ENCODE peak calls at places on chromosome 9, in nine cellular contexts. I is HTR-8/SVneo; V is kidney; P is memory B cell; R is activated naive CD4-positive, alpha-beta T cell treated with anti-CD3 and anti-CD28 coated beads for 36 hours; B is HepG2; F is HS-27A; S is amniotic stem cell; O is T-helper 2 cell. N is an unnamed sample.

GRCh38 chr9:87725900-87726709 is at the start of gene CTSL:
- DNase-seq in B (peak), R (peak), O (no peak), F (peak), V (peak), P (no peak), I (peak), S (peak), N (peak)

GRCh38 chr9:113427629-113428028 is 17.1 kb downstream of the C9orf43 start:
- DNase-seq in R (no peak), P (no peak), B (no peak), F (no peak), V (no peak), I (no peak), S (no peak), O (no peak), N (no peak)

GRCh38 chr9:79492092-79492995 is 79.4 kb upstream of the TLE4 start:
- DNase-seq in F (no peak), I (no peak), P (no peak), S (no peak), R (no peak), O (no peak), B (no peak), V (no peak), N (no peak)

GRCh38 chr9:120925535-120926396 is 830 bp downstream of the TRAF1 start:
- DNase-seq in V (peak), P (no peak), I (peak), B (no peak), S (peak), F (no peak), O (peak), R (peak), N (no peak)

GRCh38 chr9:111743275-111743674 is 51.5 kb downstream of the SHOC1 start:
- DNase-seq in F (peak), P (no peak), I (peak), V (no peak), B (peak), O (no peak), S (peak), R (peak), N (no peak)

GRCh38 chr9:6676254-6676928 is 30.9 kb upstream of the GLDC start:
- DNase-seq in F (no peak), V (no peak), S (no peak), R (no peak), P (no peak), I (no peak), O (no peak), B (no peak), N (no peak)

GRCh38 chr9:123090198-123090896 is 56.9 kb downstream of the GPR21 start:
- DNase-seq in O (no peak), I (no peak), R (no peak), F (no peak), V (no peak), P (no peak), B (no peak), S (no peak), N (no peak)

GRCh38 chr9:69548676-69549075 is 123.5 kb downstream of the APBA1 start:
- DNase-seq in V (no peak), O (no peak), R (no peak), B (peak), I (no peak), P (no peak), F (no peak), S (no peak), N (no peak)

GRCh38 chr9:134034215-134035040 is 9.1 kb downstream of the BRD3OS start:
- DNase-seq in F (no peak), V (peak), I (no peak), O (no peak), S (no peak), R (no peak), P (no peak), B (no peak), N (no peak)

GRCh38 chr9:110156416-110156815 is 51.5 kb downstream of the C9orf152 start:
- DNase-seq in O (no peak), F (no peak), P (no peak), S (no peak), R (no peak), I (no peak), V (no peak), B (no peak), N (no peak)

GRCh38 chr9:128787583-128788156 is 617 bp downstream of the TBC1D13 start:
- DNase-seq in V (no peak), F (no peak), O (no peak), S (no peak), P (no peak), R (peak), B (no peak), I (no peak), N (no peak)

GRCh38 chr9:85522459-85523092 is 219.2 kb downstream of the AGTPBP1 start:
- DNase-seq in P (no peak), I (peak), R (peak), V (no peak), F (no peak), O (no peak), S (no peak), B (no peak), N (peak)

N was measured in lower lobe of right lung.